ENCODE peak calls at places on chromosomes 16 and 17, in seven cellular contexts. N is NT2/D1; A is CD4-positive, alpha-beta memory T cell; I is astrocyte of the spinal cord; B is AG09309; O is GM12865; V is AG04450. D is an unnamed sample.
A peak's percentile ranks its signal among the peaks of the same experiment; 100 is the strongest.

GRCh38 chr16:48499822-48500440 is 110.0 kb downstream of the N4BP1 start:
- DNase-seq in N (no peak), A (no peak), I (peak; percentile 93), B (peak; percentile 80), O (no peak), V (peak; percentile 75), D (no peak)

GRCh38 chr17:30921544-30922196 is at the start of gene ADAP2:
- DNase-seq in N (no peak), A (no peak), I (no peak), B (no peak), O (peak; percentile 36), V (no peak), D (peak; percentile 21)

GRCh38 chr17:39240631-39241030 is 14.9 kb upstream of the STAC2 start:
- DNase-seq in N (no peak), A (no peak), I (no peak), B (no peak), O (no peak), V (no peak), D (no peak)

GRCh38 chr17:78557598-78558039 is 19.6 kb downstream of the DNAH17 start:
- DNase-seq in N (no peak), A (no peak), I (peak; percentile 46), B (peak; percentile 45), O (no peak), V (no peak), D (no peak)

GRCh38 chr17:29930399-29931010 is 477 bp upstream of the SSH2 start:
- DNase-seq in N (no peak), A (no peak), I (no peak), B (no peak), O (peak; percentile 7), V (no peak), D (peak; percentile 37)

GRCh38 chr17:36602030-36602737 is 801 bp downstream of the MRM1 start:
- DNase-seq in N (no peak), A (no peak), I (no peak), B (no peak), O (peak; percentile 29), V (no peak), D (peak; percentile 30)

GRCh38 chr16:12210925-12211869 is 234.7 kb downstream of the SNX29 start:
- DNase-seq in N (no peak), A (no peak), I (no peak), B (no peak), O (no peak), V (no peak), D (no peak)

GRCh38 chr17:44599298-44600175 is 42.3 kb downstream of the FZD2 start:
- DNase-seq in N (peak; percentile 63), A (no peak), I (peak; percentile 98), B (peak; percentile 78), O (no peak), V (peak; percentile 89), D (no peak)

GRCh38 chr16:66044616-66045015 is 321.9 kb upstream of the CDH5 start:
- DNase-seq in N (no peak), A (no peak), I (no peak), B (no peak), O (no peak), V (no peak), D (no peak)

GRCh38 chr17:15284537-15284936 is 19.4 kb upstream of the PMP22 start:
- DNase-seq in N (no peak), A (no peak), I (no peak), B (no peak), O (no peak), V (no peak), D (no peak)

GRCh38 chr16:50848755-50849514 is 107.0 kb downstream of the CYLD start:
- DNase-seq in N (no peak), A (no peak), I (no peak), B (no peak), O (no peak), V (no peak), D (no peak)

GRCh38 chr17:75346906-75347305 is 57.7 kb upstream of the SLC25A19 start:
- DNase-seq in N (no peak), A (no peak), I (peak; percentile 57), B (peak; percentile 24), O (peak; percentile 60), V (no peak), D (peak; percentile 30)

GRCh38 chr17:78865682-78866390 is 25.2 kb upstream of the USP36 start:
- DNase-seq in N (peak; percentile 58), A (peak; percentile 51), I (peak; percentile 83), B (no peak), O (peak; percentile 68), V (peak; percentile 63), D (peak; percentile 56)

GRCh38 chr16:73506568-73507056 is 458.7 kb upstream of the ZFHX3 start:
- DNase-seq in N (no peak), A (no peak), I (no peak), B (no peak), O (no peak), V (no peak), D (no peak)

GRCh38 chr16:66093217-66093616 is 273.3 kb upstream of the CDH5 start:
- DNase-seq in N (no peak), A (no peak), I (no peak), B (no peak), O (no peak), V (no peak), D (no peak)

GRCh38 chr16:79599256-79599836 is 1.2 kb downstream of the MAF start:
- DNase-seq in N (no peak), A (peak; percentile 37), I (no peak), B (no peak), O (no peak), V (no peak), D (no peak)

GRCh38 chr17:17847726-17848125 is 10.9 kb upstream of the SREBF1 start:
- DNase-seq in N (no peak), A (no peak), I (no peak), B (no peak), O (no peak), V (no peak), D (no peak)

GRCh38 chr17:259341-259976 is 78.0 kb upstream of the DOC2B start:
- DNase-seq in N (peak; percentile 65), A (no peak), I (no peak), B (no peak), O (no peak), V (no peak), D (no peak)

GRCh38 chr16:89484923-89485679 is 5.3 kb downstream of the ANKRD11 start:
- DNase-seq in N (no peak), A (peak; percentile 19), I (no peak), B (no peak), O (peak; percentile 88), V (no peak), D (no peak)

GRCh38 chr16:89489040-89489721 is 1.2 kb downstream of the ANKRD11 start:
- DNase-seq in N (peak; percentile 77), A (peak; percentile 91), I (peak; percentile 92), B (peak; percentile 93), O (peak; percentile 95), V (peak; percentile 85), D (peak; percentile 83)

GRCh38 chr16:89482824-89483220 is 7.5 kb downstream of the ANKRD11 start:
- DNase-seq in N (no peak), A (no peak), I (no peak), B (no peak), O (no peak), V (no peak), D (no peak)

GRCh38 chr16:89484088-89484501 is 6.3 kb downstream of the ANKRD11 start:
- DNase-seq in N (no peak), A (peak; percentile 85), I (no peak), B (no peak), O (peak; percentile 34), V (no peak), D (no peak)

GRCh38 chr16:89485701-89486246 is 4.6 kb downstream of the ANKRD11 start:
- DNase-seq in N (no peak), A (no peak), I (no peak), B (no peak), O (peak; percentile 38), V (no peak), D (peak; percentile 37)
- H3K4me3 ChIP-seq in N (no peak overlapping the region), A (peak overlapping the region; percentile 6), I (no peak overlapping the region), B (no peak overlapping the region), O (peak overlapping the region; percentile 34), V (no peak overlapping the region), D (no peak overlapping the region)

DNA sequence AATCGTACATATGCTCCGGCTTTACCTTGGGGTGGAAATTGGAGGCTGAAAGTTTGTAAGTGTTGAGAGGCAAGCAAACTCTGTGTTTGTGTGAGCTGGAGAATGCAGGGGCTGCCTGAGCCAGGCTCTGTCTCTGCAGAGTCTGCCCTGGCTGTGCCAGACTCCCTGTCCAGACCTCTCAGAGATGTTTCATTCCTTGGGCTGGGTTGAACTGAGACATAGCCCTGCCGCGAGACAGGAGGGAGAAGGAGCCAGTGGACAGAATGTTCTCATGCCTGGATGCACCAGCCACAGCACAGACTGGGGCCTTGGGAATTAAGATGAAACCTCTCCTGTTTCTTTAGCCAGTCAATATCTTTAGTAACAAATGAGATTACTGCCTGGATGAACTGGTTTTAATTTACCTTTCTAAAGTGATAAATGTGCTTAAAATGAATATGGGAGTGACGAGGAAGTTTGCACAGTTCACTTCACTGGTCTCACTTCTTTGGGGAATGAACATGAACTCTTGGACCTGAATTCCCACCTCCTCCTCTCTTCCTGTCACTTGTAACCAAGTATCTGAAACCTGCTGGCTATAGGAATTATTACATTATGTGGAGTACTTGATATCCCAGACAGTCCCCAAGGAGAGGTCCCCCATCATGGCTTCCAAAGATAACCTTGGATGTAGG is 40.1 kb downstream of the YPEL2 start:
- DNase-seq in N (no peak), A (no peak), I (no peak), B (no peak), O (no peak), V (no peak), D (no peak)
- H3K4me3 ChIP-seq in N (no peak overlapping the region), A (no peak overlapping the region), I (no peak overlapping the region), B (no peak overlapping the region), O (peak overlapping the region; percentile 16), V (no peak overlapping the region), D (no peak overlapping the region)

GRCh38 chr16:2250652-2251280 is 621 bp downstream of the ECI1 start:
- DNase-seq in N (no peak), A (no peak), I (peak; percentile 24), B (no peak), O (no peak), V (no peak), D (peak; percentile 40)
- H3K4me3 ChIP-seq in N (peak overlapping the region; percentile 89), A (peak overlapping the region; percentile 66), I (peak overlapping the region; percentile 68), B (peak overlapping the region; percentile 56), O (peak overlapping the region; percentile 84), V (peak overlapping the region; percentile 73), D (peak overlapping the region; percentile 65)

GRCh38 chr17:59392973-59393679 is 61.7 kb downstream of the YPEL2 start:
- DNase-seq in N (no peak), A (no peak), I (no peak), B (no peak), O (no peak), V (no peak), D (no peak)

GRCh38 chr17:59387351-59388069 is 56.1 kb downstream of the YPEL2 start:
- DNase-seq in N (no peak), A (no peak), I (no peak), B (no peak), O (no peak), V (no peak), D (no peak)

GRCh38 chr17:59388070-59388556 is 56.7 kb downstream of the YPEL2 start:
- DNase-seq in N (no peak), A (no peak), I (no peak), B (no peak), O (no peak), V (no peak), D (no peak)

GRCh38 chr17:59391026-59391425 is 59.6 kb downstream of the YPEL2 start:
- DNase-seq in N (no peak), A (no peak), I (no peak), B (no peak), O (no peak), V (no peak), D (no peak)
- H3K4me3 ChIP-seq in N (no peak overlapping the region), A (no peak overlapping the region), I (no peak overlapping the region), B (no peak overlapping the region), O (no peak overlapping the region), V (no peak overlapping the region), D (no peak overlapping the region)

GRCh38 chr16:4306439-4307214 is 9.2 kb upstream of the GLIS2 start:
- DNase-seq in N (no peak), A (peak; percentile 55), I (no peak), B (no peak), O (peak; percentile 63), V (no peak), D (peak; percentile 54)
- H3K4me3 ChIP-seq in N (peak overlapping the region; percentile 75), A (peak overlapping the region; percentile 46), I (peak overlapping the region; percentile 54), B (peak overlapping the region; percentile 55), O (peak overlapping the region; percentile 99), V (peak overlapping the region; percentile 68), D (peak overlapping the region; percentile 66)